ENCODE peak calls at places on chromosomes 16 and 17, in eight cellular contexts. Q is CD4-positive, alpha-beta T cell; H is AG04450; B is thoracic aorta; T is RWPE1; P is neural progenitor cell; O is right atrium auricular region; F is tibial artery. Z is an unnamed sample.

GRCh38 chr17:31533546-31534155 is 142.2 kb downstream of the RAB11FIP4 start:
- DNase-seq in Q (no peak), H (peak), B (no peak), T (peak), P (peak), O (no peak), F (no peak), Z (peak)

GRCh38 chr16:470418-470817 is 45.0 kb downstream of the RAB11FIP3 start:
- DNase-seq in Q (no peak), H (no peak), B (no peak), T (no peak), P (no peak), O (no peak), F (no peak), Z (no peak)

GRCh38 chr17:17636456-17636855 is 44.8 kb upstream of the RAI1 start:
- DNase-seq in Q (no peak), H (no peak), B (no peak), T (no peak), P (no peak), O (no peak), F (no peak), Z (no peak)

GRCh38 chr17:66126231-66126630 is 65.7 kb downstream of the CEP112 start:
- DNase-seq in Q (no peak), H (no peak), B (no peak), T (no peak), P (no peak), O (no peak), F (no peak), Z (no peak)

GRCh38 chr17:83196973-83197880 is 117.8 kb downstream of the METRNL start:
- DNase-seq in Q (no peak), H (no peak), B (peak), T (no peak), P (no peak), O (no peak), F (peak), Z (no peak)

GRCh38 chr16:82882982-82883863 is 256.5 kb downstream of the CDH13 start:
- DNase-seq in Q (no peak), H (no peak), B (no peak), T (no peak), P (no peak), O (no peak), F (no peak), Z (no peak)

GRCh38 chr17:28151001-28151400 is 108.5 kb downstream of the NLK start:
- DNase-seq in Q (no peak), H (no peak), B (no peak), T (no peak), P (peak), O (no peak), F (no peak), Z (no peak)

GRCh38 chr16:819336-819735 is 18.8 kb upstream of the GNG13 start:
- DNase-seq in Q (no peak), H (no peak), B (no peak), T (no peak), P (no peak), O (no peak), F (no peak), Z (no peak)

GRCh38 chr17:34412965-34413441 is 50.0 kb upstream of the CCL1 start:
- DNase-seq in Q (no peak), H (no peak), B (no peak), T (no peak), P (no peak), O (no peak), F (no peak), Z (no peak)

GRCh38 chr16:14148569-14148968 is 77.5 kb downstream of the MRTFB start:
- DNase-seq in Q (no peak), H (no peak), B (no peak), T (peak), P (no peak), O (no peak), F (no peak), Z (no peak)

GRCh38 chr16:30032083-30032819 is 1.2 kb upstream of the TLCD3B start:
- DNase-seq in Q (peak), H (no peak), B (no peak), T (peak), P (peak), O (peak), F (no peak), Z (peak)

GRCh38 chr16:56423584-56424403 is 1.6 kb downstream of the AMFR start:
- DNase-seq in Q (no peak), H (no peak), B (no peak), T (no peak), P (no peak), O (no peak), F (no peak), Z (no peak)

GRCh38 chr16:35741546-35741945 is 2282.1 kb downstream of the TP53TG3F start:
- DNase-seq in Q (no peak), H (no peak), B (no peak), T (no peak), P (no peak), O (no peak), F (no peak), Z (no peak)
- H3K27ac ChIP-seq in Q (no peak), H (no peak), B (no peak), T (no peak), P (no peak), O (no peak), F (no peak), Z (no peak)

GRCh38 chr16:85235988-85236831 is 123.9 kb upstream of the CIBAR2 start:
- DNase-seq in Q (no peak), H (no peak), B (no peak), T (no peak), P (no peak), O (no peak), F (peak), Z (no peak)
- H3K27ac ChIP-seq in Q (no peak), H (peak), B (peak), T (no peak), P (peak), O (no peak), F (peak), Z (no peak)

DNA sequence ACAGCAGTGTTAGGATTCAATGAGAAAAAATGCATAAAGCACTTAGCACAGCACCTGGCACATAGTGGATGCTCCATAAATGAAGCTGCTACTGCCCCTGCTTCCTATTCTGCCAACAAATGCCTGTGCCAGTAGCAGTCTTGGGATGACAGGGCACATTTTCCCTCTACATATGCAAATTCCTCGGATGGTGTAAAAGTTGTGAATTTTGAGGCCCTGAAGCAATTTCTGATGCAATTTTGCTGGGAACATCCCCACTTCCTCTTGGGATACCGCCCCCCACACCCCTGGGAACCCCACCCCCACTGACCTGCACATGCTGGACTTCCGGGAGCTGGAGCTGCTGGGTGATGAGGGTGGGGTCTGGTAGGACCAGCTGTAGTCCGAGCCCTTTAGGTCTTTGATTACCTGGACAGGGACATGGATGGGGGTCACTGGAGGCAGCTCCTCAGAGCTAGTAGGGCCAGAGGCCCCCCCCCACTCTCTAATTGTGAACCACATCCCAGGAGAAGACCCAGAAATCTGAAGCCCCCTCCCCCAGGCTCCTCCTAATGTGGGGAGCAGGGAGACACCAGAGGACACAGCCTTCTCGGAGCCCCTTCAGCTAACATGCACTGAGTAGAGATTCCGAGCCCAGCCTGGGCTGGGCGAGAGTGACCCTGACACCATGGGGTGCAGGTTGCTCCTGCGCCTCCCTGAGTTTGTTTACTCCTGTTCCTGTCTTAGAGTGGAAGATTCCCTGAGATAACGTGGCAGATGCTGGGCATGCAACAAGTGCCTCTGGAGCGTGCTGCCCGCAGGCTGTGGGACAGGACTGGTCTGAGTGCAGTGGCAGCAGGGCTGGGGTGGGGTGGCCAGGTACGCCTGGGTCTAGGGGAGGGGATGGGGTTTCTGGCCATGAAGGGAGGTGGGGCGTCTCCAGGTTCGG is 9.0 kb downstream of the MTSS2 start:
- DNase-seq in Q (no peak), H (no peak), B (no peak), T (no peak), P (no peak), O (no peak), F (no peak), Z (no peak)
- H3K27ac ChIP-seq in Q (no peak), H (no peak), B (no peak), T (peak), P (no peak), O (no peak), F (peak), Z (no peak)

GRCh38 chr16:81097230-81097629 is 1.0 kb upstream of the GCSH start:
- DNase-seq in Q (no peak), H (no peak), B (no peak), T (no peak), P (no peak), O (no peak), F (no peak), Z (no peak)

GRCh38 chr16:81096715-81097208 is 567 bp upstream of the GCSH start:
- DNase-seq in Q (no peak), H (no peak), B (no peak), T (no peak), P (no peak), O (no peak), F (no peak), Z (no peak)

GRCh38 chr16:81095653-81095952 is 592 bp downstream of the GCSH start:
- DNase-seq in Q (no peak), H (no peak), B (no peak), T (no peak), P (no peak), O (peak), F (no peak), Z (peak)

GRCh38 chr16:81094771-81095251 is 1.4 kb downstream of the GCSH start:
- DNase-seq in Q (no peak), H (no peak), B (no peak), T (no peak), P (no peak), O (no peak), F (no peak), Z (no peak)

GRCh38 chr16:81095953-81096714 is at the start of gene GCSH:
- DNase-seq in Q (peak), H (peak), B (peak), T (peak), P (peak), O (peak), F (peak), Z (peak)
- H3K27ac ChIP-seq in Q (no peak), H (no peak), B (peak), T (peak), P (peak), O (peak), F (peak), Z (peak)

GRCh38 chr16:87855852-87856715 is 13.2 kb downstream of the SLC7A5 start:
- DNase-seq in Q (no peak), H (no peak), B (no peak), T (no peak), P (no peak), O (peak), F (peak), Z (peak)
- H3K27ac ChIP-seq in Q (no peak), H (peak), B (peak), T (peak), P (no peak), O (peak), F (peak), Z (peak)

GRCh38 chr17:40461774-40462342 is 18.6 kb downstream of the IGFBP4 start:
- DNase-seq in Q (no peak), H (no peak), B (no peak), T (no peak), P (no peak), O (no peak), F (no peak), Z (peak)
- H3K27ac ChIP-seq in Q (no peak), H (peak), B (no peak), T (no peak), P (no peak), O (peak), F (no peak), Z (no peak)

DNA sequence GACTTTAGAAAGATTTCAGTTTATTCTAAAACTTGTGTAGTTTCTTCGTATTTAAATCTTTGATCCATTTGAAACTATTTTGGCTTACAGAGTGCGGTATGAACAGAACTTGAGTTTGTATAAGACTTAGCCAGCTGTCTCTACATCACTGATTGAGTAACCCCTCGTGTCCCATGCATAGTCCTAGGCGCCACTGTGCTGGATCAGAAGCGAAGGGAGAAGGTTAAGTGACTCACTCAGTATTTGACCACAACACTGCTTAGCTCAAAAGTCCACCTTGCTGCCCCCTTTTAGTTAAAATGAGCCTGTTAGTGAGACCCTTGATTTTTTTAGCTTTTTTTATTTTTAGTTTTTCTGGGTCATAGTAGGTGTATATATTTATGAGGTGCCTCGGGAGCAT is 28.4 kb downstream of the CD300LB start:
- DNase-seq in Q (no peak), H (no peak), B (no peak), T (no peak), P (no peak), O (no peak), F (no peak), Z (no peak)
- H3K27ac ChIP-seq in Q (no peak), H (no peak), B (no peak), T (no peak), P (no peak), O (no peak), F (no peak), Z (no peak)

DNA sequence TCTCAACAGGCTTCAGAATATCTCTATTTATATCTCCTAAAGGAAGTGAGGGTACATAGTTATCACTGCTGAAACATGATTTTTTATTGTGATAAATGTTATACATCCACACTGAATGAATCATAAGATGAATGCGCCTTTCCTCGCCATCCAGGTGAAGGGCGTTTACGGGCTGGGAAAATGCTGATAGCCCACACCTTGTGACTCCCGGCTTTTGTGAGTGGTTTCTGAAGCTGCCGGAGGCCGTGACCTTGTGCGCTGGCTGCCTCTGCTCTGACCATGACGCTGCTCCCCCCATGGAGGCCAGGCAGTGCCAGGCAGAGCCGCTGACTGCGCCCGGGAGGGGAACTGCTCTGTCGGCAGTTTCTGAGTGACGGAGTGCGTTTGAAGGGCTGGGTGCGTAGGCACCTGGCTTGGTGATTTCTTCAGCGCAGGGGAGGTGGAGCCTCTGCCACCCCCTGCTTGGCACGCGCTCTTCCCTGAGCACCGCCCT is 97.2 kb downstream of the RAP1GAP2 start:
- DNase-seq in Q (no peak), H (no peak), B (no peak), T (peak), P (no peak), O (no peak), F (no peak), Z (peak)
- H3K27ac ChIP-seq in Q (no peak), H (no peak), B (no peak), T (peak), P (no peak), O (no peak), F (no peak), Z (peak)